ENCODE peak calls at places on chromosomes 5 and 9, in four cellular contexts. J, E, Z and H are unnamed samples.

GRCh38 chr5:73301208-73302088 is 128.5 kb downstream of the TMEM174 start:
- DNase-seq in J (no peak), E (peak; percentile 27), Z (no peak), H (no peak)

GRCh38 chr5:122237906-122238305 is 74.1 kb upstream of the SNCAIP start:
- DNase-seq in J (no peak), E (peak; percentile 22), Z (no peak), H (no peak)

GRCh38 chr9:34675048-34675714 is 12.7 kb upstream of the CCL27 start:
- DNase-seq in J (peak; percentile 64), E (peak; percentile 94), Z (no peak), H (peak; percentile 91)

GRCh38 chr9:35114921-35115341 is 731 bp downstream of the ATOSB start:
- DNase-seq in J (peak; percentile 53), E (peak; percentile 68), Z (no peak), H (peak; percentile 52)

GRCh38 chr5:164934561-164934960 is 1429.1 kb downstream of the MAT2B start:
- DNase-seq in J (no peak), E (peak; percentile 31), Z (no peak), H (peak; percentile 24)

GRCh38 chr5:69288668-69289067 is 43.9 kb downstream of the CCDC125 start:
- DNase-seq in J (no peak), E (no peak), Z (no peak), H (no peak)

GRCh38 chr9:94631599-94631998 is 7.7 kb downstream of the FBP1 start:
- DNase-seq in J (no peak), E (no peak), Z (no peak), H (no peak)

GRCh38 chr9:2018162-2018643 is 3.1 kb downstream of the SMARCA2 start:
- DNase-seq in J (no peak), E (no peak), Z (no peak), H (no peak)

GRCh38 chr5:168887931-168888330 is 308.8 kb upstream of the PANK3 start:
- DNase-seq in J (no peak), E (no peak), Z (no peak), H (no peak)

GRCh38 chr9:121833061-121833460 is 181.6 kb downstream of the DAB2IP start:
- DNase-seq in J (no peak), E (no peak), Z (no peak), H (no peak)

GRCh38 chr5:135209495-135209837 is 175.4 kb upstream of the PITX1 start:
- DNase-seq in J (no peak), E (no peak), Z (no peak), H (peak; percentile 7)

GRCh38 chr5:135205616-135206349 is 171.8 kb upstream of the PITX1 start:
- DNase-seq in J (no peak), E (no peak), Z (no peak), H (no peak)

GRCh38 chr5:135206862-135207261 is 172.8 kb upstream of the PITX1 start:
- DNase-seq in J (no peak), E (no peak), Z (no peak), H (no peak)

GRCh38 chr5:135208555-135209494 is 174.8 kb upstream of the PITX1 start:
- DNase-seq in J (peak; percentile 22), E (peak; percentile 62), Z (no peak), H (peak; percentile 30)

GRCh38 chr5:135207866-135208265 is 173.8 kb upstream of the PITX1 start:
- DNase-seq in J (no peak), E (no peak), Z (no peak), H (no peak)
- H3K18ac ChIP-seq in J (no peak overlapping the region), E (no peak overlapping the region), Z (no peak overlapping the region), H (no peak overlapping the region)

DNA sequence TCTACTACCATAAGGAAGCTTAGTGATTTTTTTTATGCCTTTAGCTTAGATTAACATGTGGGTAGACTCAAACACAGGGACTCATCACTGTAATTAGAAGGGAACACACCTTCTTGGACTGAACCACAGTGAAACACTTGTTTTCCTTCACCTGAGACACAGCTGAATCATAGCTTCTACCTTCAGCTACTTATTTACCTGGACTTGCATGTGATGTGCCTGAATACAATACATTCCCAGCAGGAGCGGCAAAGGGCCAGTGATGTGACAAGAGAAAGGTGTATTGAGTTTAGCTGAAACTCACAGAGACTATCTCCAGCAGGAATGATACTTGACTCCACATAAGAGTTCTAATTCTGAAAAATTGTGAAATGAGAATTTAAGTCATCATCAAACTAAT is 37.8 kb downstream of the GRAMD2B start:
- DNase-seq in J (no peak), E (peak; percentile 74), Z (no peak), H (no peak)
- H3K79me2 ChIP-seq in J (no peaks in the 10 kb centered on the region), E (no peaks in the 10 kb centered on the region), Z (no peaks in the 10 kb centered on the region), H (no peaks in the 10 kb centered on the region)

DNA sequence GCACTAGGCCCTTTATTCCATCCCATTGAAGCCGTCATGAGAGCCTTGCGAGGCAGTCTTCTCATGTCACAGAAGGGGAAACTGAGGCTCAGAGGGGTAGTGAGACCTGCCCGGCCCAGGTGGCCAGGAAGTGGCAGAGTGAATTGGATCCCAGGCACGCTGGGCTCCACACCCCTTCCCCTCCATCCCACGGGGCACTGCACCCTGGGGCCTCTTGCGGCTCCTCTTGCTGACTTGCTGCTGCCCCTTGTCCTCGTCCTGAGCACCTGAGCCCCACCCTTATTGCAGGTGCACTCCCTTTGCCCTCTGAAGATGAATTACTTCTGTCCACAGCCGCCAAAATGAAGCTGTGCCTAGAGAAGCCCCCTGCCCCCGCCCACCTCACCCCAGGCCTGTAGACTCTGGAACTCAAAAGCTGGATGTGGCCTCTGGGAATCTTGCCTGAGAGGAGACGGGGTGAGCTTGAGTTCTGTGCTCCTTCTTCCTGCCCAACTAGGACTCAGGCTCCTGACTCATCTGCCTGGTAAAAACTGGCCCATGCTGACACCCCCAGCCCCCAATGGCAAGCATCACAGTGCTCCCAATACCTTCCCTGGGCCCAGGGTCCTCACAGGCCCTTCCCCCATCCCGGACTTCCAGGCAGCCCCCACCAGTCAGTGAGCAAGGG is 6.4 kb downstream of the NEURL1B start:
- DNase-seq in J (no peak), E (no peak), Z (no peak), H (no peak)
- H3K4me2 ChIP-seq in J (no peak overlapping the region), E (no peak overlapping the region), Z (no peak overlapping the region), H (no peak overlapping the region)

DNA sequence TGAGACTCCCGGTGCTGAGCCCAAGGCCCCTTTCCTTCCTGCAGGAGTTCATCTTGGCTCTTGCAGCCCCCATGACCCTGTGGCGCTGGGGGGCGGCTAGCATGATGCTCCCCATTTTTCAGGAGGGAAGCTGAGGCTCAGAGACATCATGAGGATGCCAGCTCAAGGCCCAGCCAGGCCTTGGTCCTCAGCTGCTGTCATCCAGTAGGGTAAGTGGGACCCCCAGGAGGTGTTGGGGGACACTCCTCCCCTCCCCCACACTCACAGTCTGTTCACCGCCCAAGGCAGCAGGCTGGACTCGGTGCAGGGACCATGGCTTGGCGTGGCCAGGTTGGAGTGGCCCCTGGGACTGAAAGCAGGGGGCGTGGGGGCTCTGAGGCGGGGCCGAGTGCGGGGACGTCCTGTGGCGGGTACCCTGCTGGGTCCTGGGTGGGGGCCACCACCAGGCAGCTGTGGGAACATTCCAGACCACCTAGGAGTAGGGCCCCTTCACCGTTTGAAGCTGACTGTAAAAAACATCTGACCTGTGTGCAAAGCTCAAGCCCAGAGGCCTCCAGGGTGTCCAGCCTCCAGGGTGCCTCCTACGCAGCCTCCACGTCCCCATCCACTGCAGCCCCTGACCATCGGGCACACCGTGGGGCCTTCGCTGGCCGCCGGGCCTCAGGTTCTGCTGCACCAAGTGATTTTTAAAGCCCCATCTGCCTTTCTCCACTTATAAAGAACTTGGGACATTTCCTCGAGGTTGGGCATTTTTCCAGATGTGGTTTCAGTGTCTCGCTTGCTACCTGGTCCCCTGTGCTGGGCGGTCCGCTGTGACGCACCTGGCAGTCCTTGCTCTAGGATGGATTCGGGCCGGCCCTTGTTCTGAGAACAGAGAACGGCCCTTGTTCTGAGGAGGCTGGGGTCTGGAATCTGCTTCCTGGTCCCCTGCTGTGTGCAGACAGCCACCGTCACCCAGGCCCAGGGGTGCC is 3.4 kb upstream of the NOTCH1 start:
- DNase-seq in J (no peak), E (no peak), Z (no peak), H (no peak)
- H3K18ac ChIP-seq in J (peak overlapping the region; percentile 18), E (peak overlapping the region; percentile 23), Z (peak overlapping the region; percentile 96), H (peak overlapping the region; percentile 25)

GRCh38 chr9:13269589-13270452 is 9.7 kb downstream of the MPDZ start:
- DNase-seq in J (no peak), E (no peak), Z (no peak), H (no peak)

GRCh38 chr9:13268469-13268868 is 11.0 kb downstream of the MPDZ start:
- DNase-seq in J (peak; percentile 41), E (peak; percentile 46), Z (no peak), H (no peak)

GRCh38 chr9:13274901-13275641 is 4.4 kb downstream of the MPDZ start:
- DNase-seq in J (peak; percentile 59), E (peak; percentile 34), Z (no peak), H (no peak)

GRCh38 chr9:13267743-13268142 is 11.7 kb downstream of the MPDZ start:
- DNase-seq in J (peak; percentile 30), E (peak; percentile 67), Z (no peak), H (no peak)

DNA sequence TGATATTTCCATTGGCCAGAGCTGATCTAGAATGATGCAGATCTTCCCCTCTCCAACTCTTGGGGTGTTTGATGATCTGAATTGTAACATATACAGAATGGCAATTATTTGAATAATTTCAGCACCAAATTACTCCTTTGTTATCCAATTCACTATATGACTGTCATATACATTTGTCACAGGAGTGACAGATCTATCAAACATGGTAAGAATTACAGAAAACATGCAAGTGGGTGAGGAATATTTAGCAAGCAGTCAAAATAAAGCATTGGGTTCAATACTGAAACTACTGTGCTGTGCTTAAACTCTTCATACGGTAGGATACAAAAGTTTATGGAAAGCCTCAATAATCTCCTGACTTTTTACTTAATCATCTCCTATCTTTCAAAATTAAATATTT is 8.8 kb downstream of the MPDZ start:
- DNase-seq in J (no peak), E (no peak), Z (no peak), H (no peak)
- H3K79me2 ChIP-seq in J (no peaks in the 10 kb centered on the region), E (peaks cover 16% of the 10 kb centered on the region), Z (peaks cover 97% of the 10 kb centered on the region), H (peaks cover 8% of the 10 kb centered on the region)